ENCODE peak calls at places on chromosomes 5 and 9, in seven cellular contexts. E is cardiac muscle cell; P is CD8-positive, alpha-beta T cell; U is BJ; C is HFFc6; N is AG09319; G is left lung. B is an unnamed sample.

GRCh38 chr9:136009516-136009915 is 48.3 kb upstream of the UBAC1 start:
- DNase-seq in E (no peak), P (no peak), U (no peak), C (no peak), N (no peak), G (no peak), B (no peak)

GRCh38 chr5:117588611-117589010 is 1014.0 kb upstream of the SEMA6A start:
- DNase-seq in E (peak; percentile 14), P (no peak), U (no peak), C (no peak), N (no peak), G (no peak), B (no peak)

GRCh38 chr9:3948826-3949578 is 350.9 kb downstream of the GLIS3 start:
- DNase-seq in E (peak; percentile 83), P (no peak), U (peak; percentile 84), C (peak; percentile 56), N (no peak), G (no peak), B (no peak)

GRCh38 chr5:132060501-132061161 is at the start of gene IL3:
- DNase-seq in E (no peak), P (no peak), U (no peak), C (no peak), N (no peak), G (peak; percentile 21), B (no peak)

GRCh38 chr5:168865973-168866372 is 286.8 kb upstream of the PANK3 start:
- DNase-seq in E (no peak), P (no peak), U (no peak), C (no peak), N (peak; percentile 14), G (no peak), B (no peak)

GRCh38 chr5:151427258-151427657 is 20.1 kb upstream of the SLC36A1 start:
- DNase-seq in E (no peak), P (no peak), U (no peak), C (no peak), N (no peak), G (no peak), B (no peak)

GRCh38 chr9:121930970-121931369 is 162.1 kb downstream of the TTLL11 start:
- DNase-seq in E (no peak), P (no peak), U (no peak), C (no peak), N (no peak), G (no peak), B (no peak)

GRCh38 chr9:114905160-114905940 is 25.0 kb downstream of the TNFSF8 start:
- DNase-seq in E (no peak), P (no peak), U (no peak), C (no peak), N (no peak), G (no peak), B (no peak)

GRCh38 chr5:89282038-89282831 is 399.3 kb upstream of the MEF2C start:
- DNase-seq in E (no peak), P (no peak), U (no peak), C (no peak), N (no peak), G (no peak), B (no peak)

GRCh38 chr5:138552700-138553099 is 9.7 kb upstream of the ETF1 start:
- DNase-seq in E (no peak), P (no peak), U (no peak), C (no peak), N (no peak), G (no peak), B (no peak)

GRCh38 chr5:1883925-1884637 is 1.4 kb upstream of the IRX4 start:
- DNase-seq in E (no peak), P (no peak), U (no peak), C (no peak), N (no peak), G (no peak), B (no peak)

GRCh38 chr9:131237311-131237710 is 39.0 kb downstream of the FAM78A start:
- DNase-seq in E (peak; percentile 8), P (no peak), U (no peak), C (no peak), N (no peak), G (no peak), B (no peak)

GRCh38 chr5:122835681-122836080 is 9.7 kb upstream of the SNX24 start:
- DNase-seq in E (no peak), P (no peak), U (no peak), C (no peak), N (no peak), G (no peak), B (no peak)

GRCh38 chr5:127590154-127590722 is 58.6 kb upstream of the CTXN3 start:
- DNase-seq in E (no peak), P (no peak), U (no peak), C (no peak), N (no peak), G (no peak), B (no peak)

DNA sequence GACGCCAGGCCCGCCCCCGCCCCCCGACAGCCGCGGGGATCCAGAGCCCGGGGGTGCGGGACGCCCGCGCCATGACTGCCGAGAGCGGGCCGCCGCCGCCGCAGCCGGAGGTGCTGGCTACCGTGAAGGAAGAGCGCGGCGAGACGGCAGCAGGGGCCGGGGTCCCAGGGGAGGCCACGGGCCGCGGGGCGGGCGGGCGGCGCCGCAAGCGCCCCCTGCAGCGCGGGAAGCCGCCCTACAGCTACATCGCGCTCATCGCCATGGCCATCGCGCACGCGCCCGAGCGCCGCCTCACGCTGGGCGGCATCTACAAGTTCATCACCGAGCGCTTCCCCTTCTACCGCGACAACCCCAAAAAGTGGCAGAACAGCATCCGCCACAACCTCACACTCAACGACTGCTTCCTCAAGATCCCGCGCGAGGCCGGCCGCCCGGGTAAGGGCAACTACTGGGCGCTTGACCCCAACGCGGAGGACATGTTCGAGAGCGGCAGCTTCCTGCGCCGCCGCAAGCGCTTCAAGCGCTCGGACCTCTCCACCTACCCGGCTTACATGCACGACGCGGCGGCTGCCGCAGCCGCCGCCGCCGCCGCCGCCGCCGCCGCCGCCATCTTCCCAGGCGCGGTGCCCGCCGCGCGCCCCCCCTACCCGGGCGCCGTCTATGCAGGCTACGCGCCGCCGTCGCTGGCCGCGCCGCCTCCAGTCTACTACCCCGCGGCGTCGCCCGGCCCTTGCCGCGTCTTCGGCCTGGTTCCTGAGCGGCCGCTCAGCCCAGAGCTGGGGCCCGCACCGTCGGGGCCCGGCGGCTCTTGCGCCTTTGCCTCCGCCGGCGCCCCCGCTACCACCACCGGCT is 1.0 kb downstream of the FOXE1 start:
- DNase-seq in E (peak; percentile 39), P (peak; percentile 32), U (no peak), C (peak; percentile 54), N (no peak), G (no peak), B (peak; percentile 41)
- TF ChIP-seq CTCF in E (no peak), P (peak; percentile 38), U (no peak), C (peak; percentile 78), N (no peak), G (no peak), B (no peak)

DNA sequence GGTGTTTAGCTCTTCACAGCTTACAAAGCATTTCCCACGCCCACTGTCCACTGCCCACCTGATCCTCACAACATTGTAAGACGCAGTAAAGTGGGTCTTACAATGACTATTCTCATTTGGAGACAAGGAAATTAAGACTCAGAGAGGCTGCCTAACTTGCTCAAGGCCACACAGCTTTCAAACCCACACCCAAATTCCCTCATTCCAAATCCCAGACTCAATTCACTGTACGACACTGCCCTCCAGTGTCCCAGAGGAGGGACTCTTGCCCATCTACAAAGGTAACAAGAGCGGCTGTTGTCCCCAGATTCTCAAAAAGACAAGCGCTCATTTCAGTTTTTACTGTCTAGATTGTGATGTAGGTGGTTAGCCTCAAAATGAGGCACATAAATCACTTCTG is 184.6 kb downstream of the ACTL7B start:
- DNase-seq in E (peak; percentile 40), P (no peak), U (peak; percentile 25), C (no peak), N (no peak), G (no peak), B (no peak)
- TF ChIP-seq CTCF in E (peak; percentile 39), P (no peak), U (peak; percentile 69), C (peak; percentile 28), N (peak; percentile 43), G (no peak), B (no peak)

GRCh38 chr5:180291234-180291940 is 496 bp downstream of the MAPK9 start:
- DNase-seq in E (no peak), P (no peak), U (no peak), C (no peak), N (no peak), G (no peak), B (no peak)

GRCh38 chr5:180294401-180294800 is 2.5 kb upstream of the MAPK9 start:
- DNase-seq in E (no peak), P (no peak), U (no peak), C (no peak), N (no peak), G (no peak), B (no peak)

GRCh38 chr5:180290568-180291233 is 1.2 kb downstream of the MAPK9 start:
- DNase-seq in E (no peak), P (no peak), U (no peak), C (no peak), N (no peak), G (no peak), B (no peak)

GRCh38 chr5:180289966-180290365 is 1.9 kb downstream of the MAPK9 start:
- DNase-seq in E (no peak), P (no peak), U (no peak), C (no peak), N (no peak), G (no peak), B (no peak)

DNA sequence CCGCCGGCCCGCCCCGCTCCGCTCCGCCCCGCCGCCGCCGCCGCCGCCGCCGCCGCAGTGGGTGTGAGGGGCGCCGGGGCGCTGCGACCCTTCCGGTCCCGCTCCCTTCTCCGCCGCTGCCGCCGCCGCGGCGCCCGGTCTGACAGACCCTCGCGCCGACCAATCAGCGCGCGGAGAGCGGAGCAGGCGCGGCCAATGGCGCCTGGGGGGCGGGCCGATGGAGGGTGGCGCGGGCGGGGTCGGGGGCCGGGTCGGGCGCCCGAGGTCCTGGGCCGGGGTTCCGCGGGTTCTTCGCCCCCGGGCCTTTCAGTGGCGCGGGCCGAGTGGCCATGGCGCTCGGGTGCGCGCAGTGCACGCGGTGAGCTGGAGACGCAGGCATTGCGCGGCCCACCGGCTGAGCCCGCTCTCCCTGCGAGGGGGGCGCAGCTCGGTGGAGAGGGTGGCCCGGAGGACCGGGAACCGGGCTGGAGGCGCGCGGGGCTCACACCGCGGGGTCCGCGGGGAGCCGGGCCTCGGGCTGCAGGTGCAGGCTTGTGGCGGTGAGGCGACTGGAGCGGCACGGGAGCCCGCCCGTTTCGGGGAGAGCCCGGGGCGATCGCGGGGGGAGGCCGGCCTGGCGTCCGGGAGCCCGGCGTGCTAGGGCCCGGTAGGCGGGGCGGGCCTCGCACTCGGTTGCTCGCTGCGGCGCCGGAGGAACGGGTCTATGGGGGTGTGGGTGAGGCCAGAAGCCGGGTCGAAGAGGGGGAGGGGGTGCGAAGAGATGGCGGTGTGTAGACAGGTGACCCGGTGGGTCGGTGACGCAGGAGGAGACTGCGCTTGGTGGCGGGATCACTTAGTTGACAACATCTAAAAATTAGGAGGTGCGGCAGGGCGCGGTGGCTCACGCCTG is at the start of gene MAPK9:
- DNase-seq in E (peak; percentile 82), P (peak; percentile 79), U (no peak), C (peak; percentile 49), N (peak; percentile 37), G (peak; percentile 85), B (peak; percentile 79)
- TF ChIP-seq CTCF in E (no peak), P (no peak), U (no peak), C (peak; percentile 18), N (no peak), G (no peak), B (no peak)

DNA sequence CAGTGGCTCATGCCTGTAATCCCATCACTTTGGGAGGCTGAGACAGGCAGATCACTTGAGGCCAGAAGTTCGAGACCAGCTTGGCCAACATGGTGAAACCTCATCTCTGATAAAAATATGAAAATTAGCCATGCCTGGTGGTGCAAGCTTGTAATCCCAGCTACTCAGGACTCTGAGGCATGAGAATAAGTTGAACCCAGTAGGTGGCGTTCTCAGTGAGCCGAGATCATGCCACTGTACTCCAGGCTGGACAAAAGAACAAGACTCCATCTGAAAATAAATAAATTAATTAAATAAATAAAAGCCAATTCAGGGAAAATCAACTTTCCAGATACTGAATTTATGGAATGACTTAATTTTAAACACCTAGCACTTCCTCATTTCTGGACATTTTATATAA is 1722.1 kb downstream of the MAT2B start:
- DNase-seq in E (no peak), P (no peak), U (no peak), C (no peak), N (no peak), G (no peak), B (no peak)
- TF ChIP-seq CTCF in E (no peak), P (no peak), U (no peak), C (no peak), N (no peak), G (no peak), B (no peak)